ENCODE peak calls at places on chromosomes 1 and 21, in nine cellular contexts. K, P, X, V, Y, F, D, O and I are unnamed samples.

GRCh38 chr1:46288485-46289133 is 14.8 kb downstream of the LRRC41 start:
- DNase-seq in K (no peak), X (no peak), P (no peak), O (no peak), Y (no peak), F (no peak), V (no peak), D (no peak), I (no peak)

GRCh38 chr21:29053656-29054055 is 19.8 kb downstream of the CCT8 start:
- DNase-seq in P (no peak), O (no peak), X (no peak), K (no peak), Y (no peak), D (no peak), V (no peak), F (no peak), I (no peak)

GRCh38 chr21:34722684-34723300 is 54.0 kb downstream of the CLIC6 start:
- DNase-seq in P (no peak), Y (no peak), D (no peak), K (no peak), F (no peak), X (no peak), O (no peak), V (peak), I (no peak)

GRCh38 chr1:185441608-185442007 is 124.6 kb upstream of the IVNS1ABP start:
- DNase-seq in K (no peak), P (no peak), X (no peak), V (no peak), F (no peak), Y (no peak), D (no peak), O (no peak), I (peak)

GRCh38 chr1:25566730-25567341 is 23.4 kb downstream of the LDLRAP1 start:
- DNase-seq in K (peak), P (no peak), O (peak), D (no peak), V (no peak), X (no peak), Y (no peak), F (peak), I (peak)

GRCh38 chr1:222618880-222619321 is 1.0 kb downstream of the MIA3 start:
- DNase-seq in P (no peak), Y (no peak), V (no peak), D (no peak), X (no peak), K (no peak), F (no peak), O (no peak), I (no peak)

GRCh38 chr1:153990468-153991150 is at the start of gene RPS27:
- DNase-seq in Y (peak), F (peak), V (peak), X (peak), O (peak), K (peak), P (peak), D (peak), I (peak)

GRCh38 chr1:32063261-32063681 is 9.5 kb upstream of the TMEM39B start:
- DNase-seq in V (no peak), X (no peak), Y (peak), D (no peak), O (no peak), K (no peak), P (no peak), F (no peak), I (peak)

GRCh38 chr1:40899230-40899870 is 37.2 kb upstream of the CITED4 start:
- DNase-seq in X (peak), P (no peak), O (peak), K (no peak), D (peak), V (no peak), F (no peak), Y (no peak), I (no peak)

GRCh38 chr1:109718495-109718894 is 6.4 kb downstream of the GSTM5 start:
- DNase-seq in K (no peak), Y (no peak), X (peak), P (no peak), V (no peak), O (peak), F (no peak), D (no peak), I (no peak)

GRCh38 chr21:42747746-42748351 is 94.4 kb downstream of the PDE9A start:
- DNase-seq in O (no peak), F (peak), K (no peak), P (no peak), V (no peak), Y (no peak), D (no peak), X (no peak), I (no peak)

GRCh38 chr1:234597894-234598293 is 12.1 kb downstream of the IRF2BP2 start:
- DNase-seq in K (no peak), V (peak), Y (peak), F (no peak), D (no peak), X (no peak), O (peak), P (no peak), I (no peak)

GRCh38 chr1:110630770-110631663 is 24.9 kb upstream of the KCNA2 start:
- DNase-seq in K (peak), D (no peak), P (peak), F (no peak), X (peak), V (peak), O (peak), Y (peak), I (no peak)

GRCh38 chr21:25956993-25957714 is 213.4 kb downstream of the APP start:
- DNase-seq in O (no peak), Y (peak), D (no peak), F (no peak), K (no peak), V (no peak), X (no peak), P (no peak), I (peak)

GRCh38 chr1:43123031-43123430 is 49.1 kb downstream of the EBNA1BP2 start:
- DNase-seq in P (no peak), F (no peak), K (no peak), X (no peak), V (no peak), D (no peak), O (no peak), Y (no peak), I (no peak)

GRCh38 chr1:94919241-94920030 is 7.5 kb downstream of the CNN3 start:
- DNase-seq in Y (no peak), K (no peak), X (no peak), D (no peak), V (no peak), F (no peak), O (no peak), P (no peak), I (no peak)

GRCh38 chr1:169964206-169964605 is 70.5 kb upstream of the SCYL3 start:
- DNase-seq in O (no peak), P (no peak), Y (no peak), X (no peak), V (no peak), K (no peak), D (no peak), F (no peak), I (no peak)

GRCh38 chr1:64100791-64101190 is 102.6 kb upstream of the UBE2U start:
- DNase-seq in K (no peak), D (no peak), V (no peak), Y (no peak), O (no peak), X (no peak), F (no peak), P (no peak), I (no peak)

GRCh38 chr21:44613386-44614155 is 1.7 kb downstream of the KRTAP10-8 start:
- DNase-seq in Y (no peak), P (no peak), D (no peak), O (no peak), V (no peak), F (no peak), X (no peak), K (no peak), I (no peak)

GRCh38 chr1:209587778-209588177 is 4.3 kb downstream of the CAMK1G start:
- DNase-seq in P (no peak), D (no peak), Y (no peak), V (no peak), O (no peak), F (no peak), X (no peak), K (no peak), I (no peak)

GRCh38 chr1:205664399-205665108 is 15.8 kb downstream of the SLC45A3 start:
- DNase-seq in K (no peak), P (no peak), V (no peak), Y (no peak), D (no peak), F (no peak), O (no peak), X (no peak), I (no peak)

GRCh38 chr1:71030021-71030420 is 17.6 kb downstream of the PTGER3 start:
- DNase-seq in X (no peak), O (no peak), D (no peak), P (no peak), V (no peak), F (no peak), Y (no peak), K (no peak), I (no peak)

GRCh38 chr1:99365545-99365944 is 101.3 kb downstream of the PLPPR4 start:
- DNase-seq in K (no peak), D (no peak), O (no peak), V (no peak), P (no peak), F (no peak), X (no peak), Y (no peak), I (no peak)

GRCh38 chr1:169944621-169945020 is 50.9 kb upstream of the SCYL3 start:
- DNase-seq in F (no peak), V (no peak), O (no peak), P (no peak), K (no peak), Y (no peak), X (no peak), D (no peak), I (no peak)

GRCh38 chr1:46315669-46316403 is 12.3 kb downstream of the UQCRH start:
- DNase-seq in V (no peak), O (no peak), F (no peak), X (no peak), P (no peak), D (no peak), K (no peak), Y (no peak), I (no peak)

GRCh38 chr1:37120279-37120678 is 86.0 kb upstream of the GRIK3 start:
- DNase-seq in D (no peak), F (no peak), V (no peak), X (no peak), Y (no peak), P (no peak), K (no peak), O (no peak), I (no peak)

GRCh38 chr1:109980324-109981127 is 4.0 kb upstream of the AHCYL1 start:
- DNase-seq in D (no peak), Y (no peak), O (no peak), K (no peak), F (no peak), P (no peak), V (no peak), X (no peak), I (no peak)

GRCh38 chr21:41163086-41163485 is 4.9 kb upstream of the BACE2 start:
- DNase-seq in P (no peak), D (no peak), F (no peak), K (no peak), V (no peak), Y (no peak), O (no peak), X (no peak), I (no peak)

GRCh38 chr1:245605480-245606156 is 450.8 kb downstream of the KIF26B start:
- DNase-seq in Y (no peak), F (no peak), O (no peak), K (no peak), P (no peak), X (no peak), V (no peak), D (no peak), I (peak)

GRCh38 chr1:64043328-64043727 is 160.1 kb upstream of the UBE2U start:
- DNase-seq in X (no peak), Y (no peak), D (no peak), V (no peak), O (no peak), K (no peak), P (no peak), F (no peak), I (no peak)

GRCh38 chr1:101005871-101006270 is 19.7 kb downstream of the DPH5 start:
- DNase-seq in F (no peak), X (no peak), Y (no peak), D (no peak), K (no peak), O (no peak), P (no peak), V (no peak), I (no peak)

GRCh38 chr1:77614037-77614436 is 68.4 kb downstream of the ZZZ3 start:
- DNase-seq in F (no peak), D (no peak), P (no peak), Y (no peak), X (no peak), K (no peak), V (no peak), O (no peak), I (no peak)

GRCh38 chr1:227607336-227607898 is 44.1 kb downstream of the ZNF678 start:
- DNase-seq in V (no peak), Y (no peak), D (no peak), F (no peak), X (no peak), K (no peak), P (no peak), O (no peak), I (no peak)

GRCh38 chr1:35530946-35531345 is 26.3 kb downstream of the KIAA0319L start:
- DNase-seq in X (no peak), O (no peak), D (no peak), F (no peak), P (no peak), V (no peak), Y (no peak), K (no peak), I (no peak)